ENCODE peak calls at places on chromosome 16, in eight cellular contexts. L, H, Z, F, D, E, M and O are unnamed samples.

GRCh38 chr16:5615868-5616642 is 518.5 kb upstream of the EEF2KMT start:
- DNase-seq in L (peak), H (peak), Z (peak), F (peak), D (peak), E (no peak), M (peak), O (peak)

GRCh38 chr16:53865492-53865863 is 161.5 kb downstream of the FTO start:
- DNase-seq in L (no peak), H (no peak), Z (no peak), F (no peak), D (peak), E (no peak), M (no peak), O (no peak)

GRCh38 chr16:8675183-8676159 is 1.1 kb downstream of the ABAT start:
- DNase-seq in L (peak), H (no peak), Z (no peak), F (peak), D (no peak), E (no peak), M (no peak), O (no peak)

GRCh38 chr16:65532218-65532617 is 410.4 kb upstream of the CDH11 start:
- DNase-seq in L (no peak), H (no peak), Z (no peak), F (no peak), D (no peak), E (no peak), M (no peak), O (no peak)

GRCh38 chr16:2339521-2340484 is 725 bp downstream of the ABCA3 start:
- DNase-seq in L (peak), H (peak), Z (peak), F (peak), D (peak), E (peak), M (peak), O (peak)

GRCh38 chr16:49499018-49499785 is 125.6 kb downstream of the C16orf78 start:
- DNase-seq in L (no peak), H (peak), Z (no peak), F (no peak), D (no peak), E (peak), M (no peak), O (no peak)

GRCh38 chr16:50884066-50884860 is 142.4 kb downstream of the CYLD start:
- DNase-seq in L (peak), H (no peak), Z (peak), F (peak), D (peak), E (no peak), M (no peak), O (peak)

GRCh38 chr16:87874639-87875472 is 5.5 kb upstream of the SLC7A5 start:
- DNase-seq in L (no peak), H (no peak), Z (no peak), F (no peak), D (peak), E (no peak), M (no peak), O (no peak)

GRCh38 chr16:67555795-67556212 is 6.5 kb upstream of the CTCF start:
- DNase-seq in L (no peak), H (no peak), Z (peak), F (no peak), D (no peak), E (no peak), M (no peak), O (no peak)

GRCh38 chr16:57761957-57762356 is 26.4 kb downstream of the KATNB1 start:
- DNase-seq in L (no peak), H (peak), Z (no peak), F (no peak), D (no peak), E (no peak), M (no peak), O (no peak)

GRCh38 chr16:57761301-57761700 is 25.7 kb downstream of the KATNB1 start:
- DNase-seq in L (no peak), H (peak), Z (no peak), F (no peak), D (no peak), E (no peak), M (no peak), O (no peak)

GRCh38 chr16:57759541-57760356 is 24.2 kb downstream of the KATNB1 start:
- DNase-seq in L (peak), H (peak), Z (peak), F (no peak), D (peak), E (no peak), M (no peak), O (no peak)

GRCh38 chr16:57759131-57759530 is 23.6 kb downstream of the KATNB1 start:
- DNase-seq in L (peak), H (peak), Z (no peak), F (no peak), D (no peak), E (no peak), M (no peak), O (no peak)

GRCh38 chr16:57760357-57761160 is 25.0 kb downstream of the KATNB1 start:
- DNase-seq in L (peak), H (peak), Z (no peak), F (no peak), D (peak), E (no peak), M (no peak), O (no peak)
- TF ChIP-seq CTCF in L (no peak), H (no peak), Z (no peak), F (no peak), D (peak), E (no peak), M (no peak), O (no peak)

GRCh38 chr16:12162586-12162985 is 186.1 kb downstream of the SNX29 start:
- DNase-seq in L (no peak), H (no peak), Z (no peak), F (no peak), D (no peak), E (no peak), M (no peak), O (no peak)

GRCh38 chr16:12168054-12169018 is 191.8 kb downstream of the SNX29 start:
- DNase-seq in L (no peak), H (no peak), Z (no peak), F (no peak), D (no peak), E (no peak), M (no peak), O (no peak)

GRCh38 chr16:12163970-12164369 is 187.4 kb downstream of the SNX29 start:
- DNase-seq in L (no peak), H (no peak), Z (no peak), F (no peak), D (no peak), E (no peak), M (no peak), O (no peak)

GRCh38 chr16:12170103-12171025 is 193.8 kb downstream of the SNX29 start:
- DNase-seq in L (no peak), H (no peak), Z (no peak), F (no peak), D (no peak), E (no peak), M (no peak), O (no peak)

DNA sequence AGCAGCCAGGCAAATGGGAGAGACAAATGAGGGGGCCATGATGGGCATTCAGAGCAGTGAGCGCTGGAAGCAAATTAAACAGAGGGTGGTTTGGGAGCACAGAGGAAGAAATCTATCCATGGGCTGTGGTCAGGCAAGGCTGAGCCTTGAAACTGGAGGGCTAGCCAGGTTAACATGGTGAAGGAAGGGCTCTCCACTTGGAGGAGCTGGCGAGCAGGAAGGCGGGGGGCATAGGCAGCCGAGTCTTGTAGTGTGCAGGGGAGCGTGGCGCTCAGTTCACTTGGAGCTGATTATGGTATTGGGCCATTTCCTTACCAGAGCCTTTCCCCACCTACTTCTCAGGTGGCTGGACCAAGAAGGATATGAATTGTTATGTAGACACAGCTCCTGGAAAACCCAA is 189.7 kb downstream of the SNX29 start:
- DNase-seq in L (no peak), H (no peak), Z (no peak), F (no peak), D (peak), E (no peak), M (no peak), O (no peak)
- TF ChIP-seq CTCF in L (no peak), H (no peak), Z (no peak), F (peak), D (peak), E (no peak), M (no peak), O (no peak)

DNA sequence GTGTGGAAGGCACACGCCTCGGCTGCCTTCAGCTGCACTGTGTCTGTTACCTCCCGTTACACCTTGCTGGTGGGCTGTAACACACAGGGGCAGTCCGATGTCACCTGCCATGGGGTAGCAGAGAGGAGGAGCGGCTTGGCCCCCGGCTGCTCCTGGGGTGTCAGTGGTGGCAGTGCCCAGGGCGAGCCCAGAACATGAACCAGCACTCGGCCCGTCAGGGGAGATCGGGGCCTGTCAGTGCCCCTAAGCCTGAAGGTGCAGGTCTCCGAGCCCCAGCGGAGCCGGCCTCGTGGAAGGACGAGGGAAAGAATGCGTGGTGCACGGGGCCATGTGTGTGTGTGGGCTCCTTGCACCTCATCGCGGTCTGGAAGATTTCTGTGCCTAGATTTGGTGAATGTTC is 15.4 kb downstream of the RGS11 start:
- DNase-seq in L (no peak), H (no peak), Z (no peak), F (no peak), D (no peak), E (no peak), M (no peak), O (no peak)
- TF ChIP-seq CTCF in L (no peak), H (no peak), Z (no peak), F (no peak), D (no peak), E (no peak), M (no peak), O (no peak)

GRCh38 chr16:70472786-70473433 is 18.5 kb downstream of the FCSK start:
- DNase-seq in L (no peak), H (peak), Z (no peak), F (no peak), D (peak), E (no peak), M (no peak), O (no peak)
- TF ChIP-seq CTCF in L (no peak), H (peak), Z (no peak), F (no peak), D (no peak), E (no peak), M (no peak), O (no peak)

DNA sequence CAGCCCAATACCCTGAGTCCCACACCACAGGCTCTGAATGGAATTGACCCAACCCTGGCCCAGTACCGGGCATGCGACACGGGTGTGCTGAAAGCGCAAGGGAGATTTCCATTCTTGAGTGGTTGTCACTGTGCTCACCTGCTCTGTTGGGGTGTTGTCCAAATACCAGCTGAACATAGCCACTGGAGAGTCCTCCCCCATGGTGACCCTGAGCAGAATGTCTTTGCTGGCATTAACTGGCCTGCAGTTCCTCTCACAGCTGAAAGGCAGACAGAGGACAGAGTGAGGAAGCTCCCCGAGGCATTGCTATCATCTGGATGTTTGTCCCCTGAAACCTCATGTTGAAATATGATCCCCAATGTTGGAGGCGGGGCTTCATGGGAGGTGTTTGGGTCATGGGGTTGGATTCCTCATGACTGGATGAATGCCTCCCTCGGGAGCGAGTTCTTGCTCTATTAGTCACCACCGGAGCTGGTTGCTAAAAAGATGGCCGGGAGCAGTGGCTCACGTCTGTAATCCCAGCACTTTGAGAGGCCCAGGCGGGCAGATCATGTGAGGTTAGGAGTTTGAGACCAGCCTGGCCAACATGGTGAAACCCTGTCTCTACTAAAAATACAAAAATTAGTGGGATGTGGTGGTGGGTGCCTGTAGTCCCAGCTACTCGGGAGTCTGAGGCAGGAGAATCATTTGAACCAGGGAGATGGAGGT is 57.3 kb upstream of the BCO1 start:
- DNase-seq in L (peak), H (peak), Z (peak), F (peak), D (peak), E (peak), M (no peak), O (peak)
- TF ChIP-seq CTCF in L (no peak), H (no peak), Z (no peak), F (no peak), D (no peak), E (no peak), M (no peak), O (no peak)

DNA sequence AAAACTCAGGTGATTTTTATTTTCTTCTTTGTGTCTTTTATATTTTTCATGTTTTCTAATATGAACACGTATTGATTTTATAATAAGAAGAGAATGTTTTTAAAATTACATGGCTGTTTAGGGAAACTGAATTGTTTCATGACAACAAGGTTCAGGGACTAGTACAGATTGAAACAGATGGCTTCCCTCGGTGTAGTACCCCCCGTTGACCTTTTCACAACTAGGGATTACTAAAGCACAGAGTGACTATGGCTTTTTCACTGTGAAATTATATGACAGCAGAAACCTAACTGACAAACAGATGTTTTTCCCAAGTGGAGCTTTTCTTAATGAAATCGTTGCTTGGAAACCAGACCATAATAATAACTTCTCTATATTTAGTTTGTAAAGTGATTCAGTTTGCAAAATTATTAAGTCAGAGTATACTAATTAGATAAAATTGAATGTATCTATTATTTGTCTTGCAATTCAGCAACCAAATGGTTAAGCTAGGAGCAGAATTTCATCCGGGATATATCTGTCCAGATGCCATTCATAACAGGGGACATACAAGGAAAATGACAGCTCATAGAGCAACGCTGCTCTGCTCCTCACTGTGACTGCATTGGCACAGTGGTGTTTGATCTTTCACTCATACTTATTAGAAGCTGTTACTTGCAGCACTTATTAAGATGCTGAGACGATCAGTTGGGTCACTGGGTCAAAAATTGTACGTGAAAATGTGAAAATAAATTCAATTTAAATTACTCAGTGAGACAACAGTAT is 111.7 kb downstream of the TANGO6 start:
- DNase-seq in L (no peak), H (no peak), Z (no peak), F (no peak), D (no peak), E (no peak), M (no peak), O (no peak)
- TF ChIP-seq CTCF in L (no peak), H (no peak), Z (no peak), F (no peak), D (no peak), E (no peak), M (no peak), O (no peak)

DNA sequence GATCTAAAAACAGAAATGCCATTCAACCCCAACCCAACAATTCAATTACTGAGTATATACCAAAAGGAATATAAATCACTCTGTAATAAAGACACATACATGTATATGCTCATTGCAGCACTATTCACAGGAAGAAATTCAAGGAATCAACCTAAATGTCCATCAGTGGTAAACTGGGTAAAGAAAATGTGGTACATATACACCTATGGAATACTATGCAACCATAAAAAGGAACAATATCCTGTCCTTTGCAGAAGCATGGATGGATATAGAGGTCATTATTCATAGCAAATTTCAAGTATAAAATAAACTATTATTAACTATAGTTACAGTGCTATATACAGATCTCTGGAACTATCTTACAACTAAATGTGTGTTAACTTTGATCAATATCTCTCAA is 599.3 kb downstream of the CDH11 start:
- DNase-seq in L (no peak), H (no peak), Z (no peak), F (no peak), D (no peak), E (no peak), M (no peak), O (no peak)
- TF ChIP-seq CTCF in L (no peak), H (no peak), Z (no peak), F (no peak), D (no peak), E (no peak), M (no peak), O (no peak)

GRCh38 chr16:23678430-23679273 is at the start of gene PLK1:
- DNase-seq in L (peak), H (peak), Z (peak), F (peak), D (peak), E (peak), M (peak), O (peak)
- TF ChIP-seq CTCF in L (peak), H (peak), Z (peak), F (peak), D (peak), E (peak), M (peak), O (no peak)